ENCODE peak calls at places on chromosomes 7 and 10, in eight cellular contexts. One of them, this sample, is unnamed.
A peak's percentile ranks its signal among the peaks of the same experiment; 100 is the strongest.

GRCh38 chr7:234712-235553 is 42.6 kb downstream of the FAM20C start:
- DNase-seq in effector memory CD4-positive, alpha-beta T cell: no peak
- DNase-seq in HT1080: no peak
- DNase-seq in AG10803: peak; percentile 70
- DNase-seq in stimulated activated CD4-positive, alpha-beta T cell treated with anti-CD3 and anti-CD28 coated beads, Interleukin-1b, Interleukin-23, amount 100 ng/mL, for 24 hours: no peak
- DNase-seq in ELR: no peak
- DNase-seq in HEK293T: no peak
- DNase-seq in tibial nerve: no peak
- DNase-seq in this sample: no peak

GRCh38 chr7:44398953-44399574 is 73.7 kb upstream of the CAMK2B start:
- DNase-seq in HEK293T: peak; percentile 45
- DNase-seq in ELR: no peak
- DNase-seq in HT1080: no peak
- DNase-seq in tibial nerve: no peak
- DNase-seq in effector memory CD4-positive, alpha-beta T cell: no peak
- DNase-seq in stimulated activated CD4-positive, alpha-beta T cell treated with anti-CD3 and anti-CD28 coated beads, Interleukin-1b, Interleukin-23, amount 100 ng/mL, for 24 hours: no peak
- DNase-seq in AG10803: no peak
- DNase-seq in this sample: no peak

GRCh38 chr7:148334959-148335577 is 255.5 kb upstream of the C7orf33 start:
- DNase-seq in stimulated activated CD4-positive, alpha-beta T cell treated with anti-CD3 and anti-CD28 coated beads, Interleukin-1b, Interleukin-23, amount 100 ng/mL, for 24 hours: no peak
- DNase-seq in tibial nerve: no peak
- DNase-seq in effector memory CD4-positive, alpha-beta T cell: no peak
- DNase-seq in AG10803: peak; percentile 1
- DNase-seq in HEK293T: peak; percentile 61
- DNase-seq in ELR: peak; percentile 3
- DNase-seq in HT1080: peak; percentile 47
- DNase-seq in this sample: no peak

GRCh38 chr7:44973610-44974401 is 5.0 kb downstream of the MYO1G start:
- DNase-seq in ELR: peak; percentile 66
- DNase-seq in HEK293T: peak; percentile 61
- DNase-seq in AG10803: no peak
- DNase-seq in stimulated activated CD4-positive, alpha-beta T cell treated with anti-CD3 and anti-CD28 coated beads, Interleukin-1b, Interleukin-23, amount 100 ng/mL, for 24 hours: no peak
- DNase-seq in tibial nerve: no peak
- DNase-seq in HT1080: no peak
- DNase-seq in effector memory CD4-positive, alpha-beta T cell: peak; percentile 40
- DNase-seq in this sample: peak; percentile 75

GRCh38 chr10:6305762-6306321 is 103.1 kb downstream of the PFKFB3 start:
- DNase-seq in tibial nerve: no peak
- DNase-seq in HEK293T: no peak
- DNase-seq in HT1080: no peak
- DNase-seq in effector memory CD4-positive, alpha-beta T cell: no peak
- DNase-seq in stimulated activated CD4-positive, alpha-beta T cell treated with anti-CD3 and anti-CD28 coated beads, Interleukin-1b, Interleukin-23, amount 100 ng/mL, for 24 hours: no peak
- DNase-seq in ELR: no peak
- DNase-seq in AG10803: no peak
- DNase-seq in this sample: no peak

GRCh38 chr10:25388862-25389206 is 214.0 kb downstream of the GPR158 start:
- DNase-seq in stimulated activated CD4-positive, alpha-beta T cell treated with anti-CD3 and anti-CD28 coated beads, Interleukin-1b, Interleukin-23, amount 100 ng/mL, for 24 hours: no peak
- DNase-seq in effector memory CD4-positive, alpha-beta T cell: no peak
- DNase-seq in AG10803: no peak
- DNase-seq in ELR: no peak
- DNase-seq in HT1080: no peak
- DNase-seq in tibial nerve: no peak
- DNase-seq in HEK293T: no peak
- DNase-seq in this sample: no peak

GRCh38 chr7:20328027-20328426 is 2.7 kb upstream of the ITGB8 start:
- DNase-seq in effector memory CD4-positive, alpha-beta T cell: no peak
- DNase-seq in HT1080: no peak
- DNase-seq in AG10803: no peak
- DNase-seq in HEK293T: no peak
- DNase-seq in tibial nerve: no peak
- DNase-seq in stimulated activated CD4-positive, alpha-beta T cell treated with anti-CD3 and anti-CD28 coated beads, Interleukin-1b, Interleukin-23, amount 100 ng/mL, for 24 hours: no peak
- DNase-seq in ELR: no peak
- DNase-seq in this sample: no peak

GRCh38 chr7:117259626-117260025 is 63.2 kb downstream of the WNT2 start:
- DNase-seq in HT1080: no peak
- DNase-seq in stimulated activated CD4-positive, alpha-beta T cell treated with anti-CD3 and anti-CD28 coated beads, Interleukin-1b, Interleukin-23, amount 100 ng/mL, for 24 hours: no peak
- DNase-seq in tibial nerve: no peak
- DNase-seq in HEK293T: no peak
- DNase-seq in AG10803: peak; percentile 84
- DNase-seq in ELR: peak; percentile 46
- DNase-seq in effector memory CD4-positive, alpha-beta T cell: no peak
- DNase-seq in this sample: no peak

GRCh38 chr10:77283326-77283725 is 354.3 kb downstream of the KCNMA1 start:
- DNase-seq in tibial nerve: no peak
- DNase-seq in stimulated activated CD4-positive, alpha-beta T cell treated with anti-CD3 and anti-CD28 coated beads, Interleukin-1b, Interleukin-23, amount 100 ng/mL, for 24 hours: no peak
- DNase-seq in AG10803: no peak
- DNase-seq in HT1080: no peak
- DNase-seq in ELR: no peak
- DNase-seq in effector memory CD4-positive, alpha-beta T cell: no peak
- DNase-seq in HEK293T: no peak
- DNase-seq in this sample: no peak

GRCh38 chr10:20767028-20767427 is 130.1 kb downstream of the NEBL start:
- DNase-seq in HEK293T: no peak
- DNase-seq in stimulated activated CD4-positive, alpha-beta T cell treated with anti-CD3 and anti-CD28 coated beads, Interleukin-1b, Interleukin-23, amount 100 ng/mL, for 24 hours: no peak
- DNase-seq in AG10803: peak; percentile 35
- DNase-seq in tibial nerve: no peak
- DNase-seq in HT1080: peak; percentile 20
- DNase-seq in effector memory CD4-positive, alpha-beta T cell: no peak
- DNase-seq in ELR: no peak
- DNase-seq in this sample: no peak

GRCh38 chr7:124155400-124156022 is 122.6 kb upstream of the TMEM229A start:
- DNase-seq in ELR: peak; percentile 45
- DNase-seq in HEK293T: peak; percentile 11
- DNase-seq in tibial nerve: no peak
- DNase-seq in effector memory CD4-positive, alpha-beta T cell: no peak
- DNase-seq in HT1080: peak; percentile 23
- DNase-seq in AG10803: peak; percentile 27
- DNase-seq in stimulated activated CD4-positive, alpha-beta T cell treated with anti-CD3 and anti-CD28 coated beads, Interleukin-1b, Interleukin-23, amount 100 ng/mL, for 24 hours: no peak
- DNase-seq in this sample: no peak

GRCh38 chr10:116210588-116211346 is 62.2 kb downstream of the GFRA1 start:
- DNase-seq in tibial nerve: no peak
- DNase-seq in stimulated activated CD4-positive, alpha-beta T cell treated with anti-CD3 and anti-CD28 coated beads, Interleukin-1b, Interleukin-23, amount 100 ng/mL, for 24 hours: no peak
- DNase-seq in HT1080: no peak
- DNase-seq in AG10803: peak; percentile 39
- DNase-seq in effector memory CD4-positive, alpha-beta T cell: no peak
- DNase-seq in HEK293T: no peak
- DNase-seq in ELR: no peak
- DNase-seq in this sample: no peak

GRCh38 chr7:5610500-5611186 is 170.8 kb downstream of the RNF216 start:
- DNase-seq in HEK293T: no peak
- DNase-seq in stimulated activated CD4-positive, alpha-beta T cell treated with anti-CD3 and anti-CD28 coated beads, Interleukin-1b, Interleukin-23, amount 100 ng/mL, for 24 hours: no peak
- DNase-seq in effector memory CD4-positive, alpha-beta T cell: no peak
- DNase-seq in HT1080: no peak
- DNase-seq in ELR: no peak
- DNase-seq in tibial nerve: no peak
- DNase-seq in AG10803: no peak
- DNase-seq in this sample: no peak

GRCh38 chr7:17559388-17559787 is 260.9 kb downstream of the AHR start:
- DNase-seq in HT1080: peak; percentile 28
- DNase-seq in tibial nerve: no peak
- DNase-seq in AG10803: no peak
- DNase-seq in stimulated activated CD4-positive, alpha-beta T cell treated with anti-CD3 and anti-CD28 coated beads, Interleukin-1b, Interleukin-23, amount 100 ng/mL, for 24 hours: no peak
- DNase-seq in ELR: peak; percentile 50
- DNase-seq in effector memory CD4-positive, alpha-beta T cell: no peak
- DNase-seq in HEK293T: no peak
- DNase-seq in this sample: no peak

GRCh38 chr7:44259547-44260457 is 59.0 kb downstream of the YKT6 start:
- DNase-seq in AG10803: peak; percentile 99
- DNase-seq in effector memory CD4-positive, alpha-beta T cell: no peak
- DNase-seq in HEK293T: no peak
- DNase-seq in HT1080: peak; percentile 90
- DNase-seq in tibial nerve: peak; percentile 31
- DNase-seq in ELR: peak; percentile 94
- DNase-seq in stimulated activated CD4-positive, alpha-beta T cell treated with anti-CD3 and anti-CD28 coated beads, Interleukin-1b, Interleukin-23, amount 100 ng/mL, for 24 hours: no peak
- DNase-seq in this sample: no peak

GRCh38 chr10:77493239-77493806 is 144.3 kb downstream of the KCNMA1 start:
- DNase-seq in HEK293T: no peak
- DNase-seq in effector memory CD4-positive, alpha-beta T cell: no peak
- DNase-seq in HT1080: no peak
- DNase-seq in stimulated activated CD4-positive, alpha-beta T cell treated with anti-CD3 and anti-CD28 coated beads, Interleukin-1b, Interleukin-23, amount 100 ng/mL, for 24 hours: no peak
- DNase-seq in AG10803: no peak
- DNase-seq in ELR: no peak
- DNase-seq in tibial nerve: no peak
- DNase-seq in this sample: no peak